ENCODE peak calls at places on chromosomes 7 and 10, in four cellular contexts. One of them, this sample, is unnamed.

GRCh38 chr7:157150825-157151412 is 12.2 kb downstream of the UBE3C start:
- DNase-seq in K562: peak; percentile 47
- DNase-seq in H1: no peak
- DNase-seq in HepG2: peak; percentile 86
- DNase-seq in this sample: peak; percentile 40

GRCh38 chr10:46550076-46550790 is 6.2 kb downstream of the GPRIN2 start:
- DNase-seq in K562: no peak
- DNase-seq in H1: no peak
- DNase-seq in HepG2: no peak
- DNase-seq in this sample: peak; percentile 10

GRCh38 chr10:129864601-129865126 is 99.4 kb downstream of the EBF3 start:
- DNase-seq in K562: no peak
- DNase-seq in H1: no peak
- DNase-seq in HepG2: no peak
- DNase-seq in this sample: no peak

GRCh38 chr7:120829487-120829886 is 28.5 kb downstream of the TSPAN12 start:
- DNase-seq in K562: no peak
- DNase-seq in H1: no peak
- DNase-seq in HepG2: no peak
- DNase-seq in this sample: no peak

GRCh38 chr10:75335191-75335590 is 66.4 kb downstream of the ZNF503 start:
- DNase-seq in K562: no peak
- DNase-seq in H1: no peak
- DNase-seq in HepG2: no peak
- DNase-seq in this sample: no peak

GRCh38 chr7:142139597-142140501 is 28.3 kb downstream of the MGAM2 start:
- DNase-seq in K562: no peak
- DNase-seq in H1: no peak
- DNase-seq in HepG2: no peak
- DNase-seq in this sample: no peak

GRCh38 chr10:19785366-19785765 is 30.9 kb upstream of the PLXDC2 start:
- DNase-seq in K562: no peak
- DNase-seq in H1: no peak
- DNase-seq in HepG2: no peak
- DNase-seq in this sample: no peak

GRCh38 chr10:80322711-80323110 is 33.3 kb upstream of the MAT1A start:
- DNase-seq in K562: no peak
- DNase-seq in H1: no peak
- DNase-seq in HepG2: no peak
- DNase-seq in this sample: no peak

GRCh38 chr10:129277804-129278203 is 189.2 kb upstream of the MGMT start:
- DNase-seq in K562: no peak
- DNase-seq in H1: no peak
- DNase-seq in HepG2: no peak
- DNase-seq in this sample: no peak

GRCh38 chr10:114902151-114902550 is 35.8 kb upstream of the TRUB1 start:
- DNase-seq in K562: no peak
- DNase-seq in H1: no peak
- DNase-seq in HepG2: no peak
- DNase-seq in this sample: no peak

GRCh38 chr7:44534501-44534900 is 6.6 kb downstream of the NPC1L1 start:
- DNase-seq in K562: peak; percentile 89
- DNase-seq in H1: peak; percentile 39
- DNase-seq in HepG2: peak; percentile 54
- DNase-seq in this sample: peak; percentile 79

GRCh38 chr10:121838149-121838548 is 89.7 kb downstream of the ATE1 start:
- DNase-seq in K562: no peak
- DNase-seq in H1: no peak
- DNase-seq in HepG2: no peak
- DNase-seq in this sample: no peak

GRCh38 chr10:110151871-110152270 is 55.5 kb upstream of the MXI1 start:
- DNase-seq in K562: no peak
- DNase-seq in H1: no peak
- DNase-seq in HepG2: no peak
- DNase-seq in this sample: no peak

GRCh38 chr10:3874988-3875841 is 90.2 kb upstream of the KLF6 start:
- DNase-seq in K562: no peak
- DNase-seq in H1: no peak
- DNase-seq in HepG2: no peak
- DNase-seq in this sample: no peak

GRCh38 chr10:129916506-129916995 is 47.5 kb downstream of the EBF3 start:
- DNase-seq in K562: no peak
- DNase-seq in H1: no peak
- DNase-seq in HepG2: no peak
- DNase-seq in this sample: no peak

GRCh38 chr10:122678266-122678665 is 21.4 kb downstream of the C10orf120 start:
- DNase-seq in K562: no peak
- DNase-seq in H1: no peak
- DNase-seq in HepG2: no peak
- DNase-seq in this sample: no peak

GRCh38 chr7:35820858-35821257 is 20.0 kb downstream of the SEPTIN7 start:
- DNase-seq in K562: no peak
- DNase-seq in H1: no peak
- DNase-seq in HepG2: peak; percentile 31
- DNase-seq in this sample: no peak

DNA sequence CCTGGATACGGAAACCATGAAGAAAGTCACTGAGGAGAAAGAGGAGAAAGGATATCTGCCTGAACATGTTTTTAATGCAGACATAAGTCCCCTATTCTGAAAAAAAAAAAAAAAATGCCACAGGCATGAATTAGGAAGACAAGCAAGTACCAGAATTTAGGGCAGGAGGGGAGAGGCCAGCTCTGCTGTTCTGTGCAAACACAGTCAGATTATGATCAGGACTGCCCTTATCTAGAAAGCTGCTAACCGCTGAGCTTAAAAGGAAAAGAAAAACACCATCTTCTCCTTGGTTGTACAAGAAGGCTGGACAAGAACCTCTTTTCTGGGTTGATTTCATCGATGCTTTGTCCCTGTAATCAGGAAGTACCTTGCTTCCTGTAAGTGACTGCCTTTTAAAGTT is 15.3 kb upstream of the PWWP2B start:
- DNase-seq in K562: no peak
- DNase-seq in H1: no peak
- DNase-seq in HepG2: no peak
- DNase-seq in this sample: no peak
- TF ChIP-seq MAX in K562: no peak
- TF ChIP-seq MAX in H1: no peak
- TF ChIP-seq MAX in HepG2: no peak
- TF ChIP-seq MAX in this sample: no peak

DNA sequence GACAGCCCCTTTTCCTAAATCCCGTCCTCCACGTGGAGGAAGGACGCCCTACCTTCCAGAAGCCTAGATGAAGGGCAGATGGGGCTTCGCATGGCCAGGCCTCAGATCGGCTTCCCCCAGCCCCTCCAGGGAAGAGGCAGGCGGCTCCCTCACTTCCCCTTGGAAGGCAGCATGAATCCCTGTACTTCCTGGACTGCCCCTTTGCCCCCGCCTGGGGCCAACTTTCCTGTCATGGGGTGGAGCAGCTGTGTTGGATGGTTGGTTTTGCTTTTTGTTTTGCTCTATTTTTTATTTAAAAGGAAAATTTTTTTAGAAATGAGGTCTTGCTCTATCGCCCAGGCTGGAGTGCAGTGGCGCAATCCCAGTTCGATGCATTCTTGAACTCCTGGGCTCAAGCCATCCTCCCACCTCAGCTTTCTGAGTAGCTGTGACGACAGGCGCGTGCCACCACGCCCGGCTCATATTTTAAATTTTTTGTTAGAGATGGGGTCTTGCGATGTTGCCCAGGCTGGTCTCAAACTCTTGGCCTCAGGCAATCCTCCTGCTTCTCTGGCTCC is 27.2 kb downstream of the GTF2IRD1 start:
- DNase-seq in K562: no peak
- DNase-seq in H1: no peak
- DNase-seq in HepG2: no peak
- DNase-seq in this sample: no peak
- TF ChIP-seq JUN in K562: no peak
- TF ChIP-seq JUN in H1: no peak
- TF ChIP-seq JUN in HepG2: no peak
- TF ChIP-seq JUN in this sample: no peak

GRCh38 chr7:75856562-75856961 is 22.3 kb upstream of the RHBDD2 start:
- DNase-seq in K562: no peak
- DNase-seq in H1: no peak
- DNase-seq in HepG2: no peak
- DNase-seq in this sample: no peak

GRCh38 chr7:75858430-75858829 is 20.4 kb upstream of the RHBDD2 start:
- DNase-seq in K562: no peak
- DNase-seq in H1: no peak
- DNase-seq in HepG2: no peak
- DNase-seq in this sample: no peak

GRCh38 chr7:75850222-75850621 is 28.6 kb upstream of the RHBDD2 start:
- DNase-seq in K562: no peak
- DNase-seq in H1: no peak
- DNase-seq in HepG2: no peak
- DNase-seq in this sample: no peak

GRCh38 chr7:75849573-75849972 is 29.3 kb upstream of the RHBDD2 start:
- DNase-seq in K562: no peak
- DNase-seq in H1: no peak
- DNase-seq in HepG2: no peak
- DNase-seq in this sample: no peak

DNA sequence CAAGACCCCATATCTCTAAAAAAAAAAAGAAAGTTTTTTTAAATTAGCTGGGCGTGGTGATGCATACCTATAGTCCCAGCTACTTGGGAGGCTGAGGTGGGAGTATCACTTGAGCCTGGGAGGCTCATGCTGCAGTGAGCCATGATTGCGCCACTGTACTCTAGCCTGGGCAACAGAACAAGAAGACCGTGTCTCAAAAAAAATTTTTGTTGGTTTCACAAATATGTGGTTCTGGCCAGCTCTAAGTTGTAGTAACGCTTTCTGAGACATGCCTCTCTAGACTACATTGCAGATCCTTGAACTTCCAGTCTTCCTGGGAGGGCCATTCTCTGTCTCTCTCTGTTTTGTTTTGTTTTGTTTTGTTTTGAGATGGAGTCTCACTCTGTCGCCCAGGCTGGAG is 24.6 kb upstream of the RHBDD2 start:
- DNase-seq in K562: no peak
- DNase-seq in H1: no peak
- DNase-seq in HepG2: no peak
- DNase-seq in this sample: no peak
- TF ChIP-seq CREB1 in K562: no peak
- TF ChIP-seq CREB1 in H1: no peak
- TF ChIP-seq CREB1 in HepG2: no peak
- TF ChIP-seq CREB1 in this sample: no peak

DNA sequence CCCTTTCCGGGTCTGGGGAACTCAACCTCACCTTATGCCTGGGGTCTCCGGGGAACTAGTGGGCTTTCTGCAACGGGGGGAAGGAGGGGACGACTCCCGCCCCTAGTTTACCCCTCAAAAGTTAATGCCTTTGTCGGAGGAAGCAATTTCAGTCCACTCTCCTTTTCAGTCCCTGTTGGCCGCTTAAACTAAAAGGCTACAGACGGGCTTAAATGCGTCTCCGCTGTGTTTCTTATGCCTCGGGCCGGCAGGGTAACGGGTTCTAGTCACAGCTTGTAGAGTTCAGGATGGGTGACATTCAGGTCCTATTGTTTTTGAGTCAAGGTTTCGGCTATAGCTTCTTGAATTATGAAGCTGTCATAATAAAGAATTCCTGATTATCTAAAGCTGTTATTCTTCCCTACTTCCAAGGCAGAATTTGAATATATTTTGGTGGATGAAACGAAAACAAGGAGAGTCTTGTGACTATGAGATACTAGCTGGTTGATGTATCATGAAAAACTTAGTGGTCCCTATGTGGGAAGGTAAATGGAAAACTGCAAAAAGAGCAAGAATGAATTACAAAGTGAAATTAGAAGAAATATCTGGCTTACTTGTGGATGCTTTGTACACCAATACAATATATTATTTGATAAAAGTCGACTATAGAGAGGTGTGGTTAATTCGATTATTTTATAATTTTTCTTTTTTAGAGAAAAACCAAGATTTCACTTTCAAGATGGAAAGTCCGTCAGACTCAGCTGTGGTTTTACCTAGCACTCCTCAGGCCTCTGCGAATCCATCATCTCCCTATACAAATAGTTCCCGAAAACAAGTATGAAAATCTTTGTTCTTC is 519 bp downstream of the SFR1 start:
- DNase-seq in K562: no peak
- DNase-seq in H1: no peak
- DNase-seq in HepG2: no peak
- DNase-seq in this sample: no peak
- TF ChIP-seq MAX in K562: no peak
- TF ChIP-seq MAX in H1: no peak
- TF ChIP-seq MAX in HepG2: no peak
- TF ChIP-seq MAX in this sample: no peak

GRCh38 chr10:14389981-14390590 is 59.4 kb upstream of the FRMD4A start:
- DNase-seq in K562: no peak
- DNase-seq in H1: no peak
- DNase-seq in HepG2: no peak
- DNase-seq in this sample: no peak
- TF ChIP-seq JUN in K562: no peak
- TF ChIP-seq JUN in H1: no peak
- TF ChIP-seq JUN in HepG2: no peak
- TF ChIP-seq JUN in this sample: no peak

GRCh38 chr7:152467225-152467624 is 31.4 kb upstream of the KMT2C start:
- DNase-seq in K562: no peak
- DNase-seq in H1: no peak
- DNase-seq in HepG2: no peak
- DNase-seq in this sample: no peak

GRCh38 chr7:152463714-152464311 is 28.0 kb upstream of the KMT2C start:
- DNase-seq in K562: peak; percentile 100
- DNase-seq in H1: peak; percentile 94
- DNase-seq in HepG2: peak; percentile 96
- DNase-seq in this sample: peak; percentile 99

GRCh38 chr7:152462995-152463713 is 27.4 kb upstream of the KMT2C start:
- DNase-seq in K562: peak; percentile 58
- DNase-seq in H1: no peak
- DNase-seq in HepG2: no peak
- DNase-seq in this sample: no peak

GRCh38 chr7:152465118-152465387 is 29.2 kb upstream of the KMT2C start:
- DNase-seq in K562: no peak
- DNase-seq in H1: no peak
- DNase-seq in HepG2: no peak
- DNase-seq in this sample: no peak

DNA sequence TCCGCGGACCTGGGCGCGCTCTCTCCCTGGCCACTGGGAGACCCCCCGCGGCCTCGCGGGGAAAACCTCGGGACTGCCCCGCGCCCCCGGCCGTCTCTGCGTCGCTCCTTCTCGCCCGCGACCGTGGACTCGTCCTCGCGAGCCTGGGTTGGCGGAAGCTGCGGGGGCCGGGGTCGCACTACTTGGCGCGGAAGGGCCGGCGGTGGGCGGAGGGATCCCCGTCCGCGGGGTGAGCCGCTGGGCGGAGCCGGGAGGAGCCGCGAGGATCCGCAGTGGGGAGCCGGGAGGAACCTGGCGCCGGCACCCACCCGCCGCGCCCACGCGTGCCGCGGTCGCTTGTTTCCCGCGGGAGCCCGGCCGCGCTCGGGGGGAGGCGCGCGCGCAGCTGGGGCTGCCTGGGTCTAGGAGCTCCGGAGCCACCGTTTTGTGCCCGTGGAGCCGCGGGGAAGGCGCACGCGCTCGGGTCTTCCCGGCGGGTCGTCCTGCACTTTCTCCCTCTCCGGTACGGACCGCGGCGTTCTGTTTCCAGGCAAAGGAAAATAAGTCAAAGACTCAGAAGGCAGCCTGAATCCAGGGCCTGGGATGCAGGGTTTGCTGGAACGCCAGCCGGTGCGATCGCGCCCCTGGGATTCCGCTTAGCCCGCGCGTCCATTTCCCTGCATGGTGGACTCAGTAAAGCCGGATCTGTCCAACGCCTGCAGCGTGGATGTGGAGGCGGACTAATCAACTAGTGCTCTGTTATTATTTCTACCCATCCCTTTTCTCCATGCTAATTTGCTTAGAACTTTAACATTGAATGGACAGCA is 28.7 kb upstream of the KMT2C start:
- DNase-seq in K562: peak; percentile 97
- DNase-seq in H1: no peak
- DNase-seq in HepG2: peak; percentile 37
- DNase-seq in this sample: peak; percentile 53
- TF ChIP-seq CREB1 in K562: peak; percentile 47
- TF ChIP-seq CREB1 in H1: no peak
- TF ChIP-seq CREB1 in HepG2: no peak
- TF ChIP-seq CREB1 in this sample: no peak